ENCODE peak calls at places on chromosomes 4 and X, in six cellular contexts. K is HT1080; P is mucosa of gallbladder; F is hypothalamus; C is stimulated activated naive B cell treated with anti-CD40 and anti-IgM and Interleukin-4, amounts not matched to agents 10 μg/mL and 1 μg/mL and 100 μg/mL, for 72 hours; Q is KG1. J is an unnamed sample.

GRCh38 chr4:81743731-81744465 is 272.2 kb upstream of the RASGEF1B start:
- DNase-seq in Q (no peak), F (no peak), K (no peak), C (no peak), P (no peak), J (no peak)

GRCh38 chr4:112416464-112416863 is 99.5 kb downstream of the NEUROG2 start:
- DNase-seq in K (peak; percentile 21), C (no peak), P (no peak), F (no peak), Q (no peak), J (peak; percentile 9)

GRCh38 chr4:26866781-26867180 is 6.1 kb downstream of the STIM2 start:
- DNase-seq in C (no peak), F (no peak), Q (no peak), K (no peak), P (no peak), J (no peak)

GRCh38 chr4:70706516-70706915 is 15.2 kb upstream of the RUFY3 start:
- DNase-seq in K (peak; percentile 11), Q (no peak), F (no peak), C (no peak), P (no peak), J (no peak)

GRCh38 chr4:15376594-15376993 is 51.2 kb upstream of the C1QTNF7 start:
- DNase-seq in K (peak; percentile 18), F (no peak), P (no peak), C (no peak), Q (no peak), J (no peak)

GRCh38 chr4:100086766-100087431 is 103.4 kb downstream of the DDIT4L start:
- DNase-seq in C (no peak), F (no peak), P (no peak), Q (no peak), K (no peak), J (no peak)

GRCh38 chr4:55996611-55997010 is 47.9 kb downstream of the CEP135 start:
- DNase-seq in P (no peak), F (no peak), C (no peak), K (no peak), Q (no peak), J (no peak)

GRCh38 chrX:48493890-48494364 is 14.9 kb upstream of the PORCN start:
- DNase-seq in P (no peak), C (no peak), F (peak; percentile 23), K (no peak), Q (no peak), J (no peak)

GRCh38 chr4:138184881-138185280 is 57.3 kb downstream of the SLC7A11 start:
- DNase-seq in P (no peak), K (no peak), F (no peak), Q (no peak), C (no peak), J (no peak)

GRCh38 chr4:56049428-56050212 is 100.9 kb downstream of the CEP135 start:
- DNase-seq in P (peak; percentile 11), C (no peak), K (peak; percentile 44), Q (peak; percentile 52), F (peak; percentile 19), J (peak; percentile 7)

GRCh38 chrX:44062842-44063241 is 89.7 kb upstream of the NDP start:
- DNase-seq in Q (no peak), F (no peak), P (no peak), C (no peak), K (peak; percentile 75), J (peak; percentile 6)

GRCh38 chr4:166143227-166143626 is 270.2 kb downstream of the TLL1 start:
- DNase-seq in K (peak; percentile 96), F (no peak), Q (no peak), C (no peak), P (no peak), J (peak; percentile 96)

GRCh38 chrX:136295380-136295779 is 5.4 kb upstream of the ADGRG4 start:
- DNase-seq in C (no peak), P (no peak), F (no peak), Q (no peak), K (no peak), J (no peak)

GRCh38 chrX:56120242-56120641 is 111.9 kb upstream of the KLF8 start:
- DNase-seq in C (no peak), K (no peak), F (no peak), Q (no peak), P (no peak), J (no peak)

GRCh38 chr4:152935661-152936445 is at the start of gene FHDC1:
- DNase-seq in F (no peak), P (peak; percentile 73), C (no peak), Q (no peak), K (no peak), J (no peak)

GRCh38 chr4:39045791-39046221 is 13.6 kb upstream of the TMEM156 start:
- DNase-seq in C (no peak), K (peak; percentile 68), F (no peak), P (no peak), Q (no peak), J (no peak)

GRCh38 chr4:40395908-40396806 is 61.0 kb downstream of the CHRNA9 start:
- DNase-seq in K (peak; percentile 20), C (no peak), F (no peak), P (peak; percentile 85), Q (no peak), J (peak; percentile 54)

GRCh38 chrX:3939967-3940610 is 226.6 kb upstream of the PRKX start:
- DNase-seq in C (no peak), K (no peak), F (no peak), Q (no peak), P (no peak), J (no peak)

GRCh38 chrX:134932528-134933217 is 58.1 kb upstream of the SMIM10 start:
- DNase-seq in Q (no peak), C (no peak), P (no peak), K (peak; percentile 75), F (no peak), J (peak; percentile 6)

GRCh38 chr4:53589511-53589910 is 1.8 kb downstream of the LNX1 start:
- DNase-seq in Q (no peak), K (no peak), C (no peak), P (no peak), F (no peak), J (no peak)

GRCh38 chrX:41351923-41352322 is 18.0 kb downstream of the DDX3X start:
- DNase-seq in C (no peak), F (no peak), K (no peak), Q (no peak), P (no peak), J (no peak)

GRCh38 chr4:172573899-172574298 is 594.7 kb upstream of the GALNT7 start:
- DNase-seq in F (no peak), Q (no peak), K (peak; percentile 60), C (no peak), P (no peak), J (peak; percentile 34)

GRCh38 chr4:176065365-176066249 is at the start of gene WDR17:
- DNase-seq in P (peak; percentile 89), Q (no peak), K (peak; percentile 79), F (peak; percentile 94), C (peak; percentile 88), J (peak; percentile 94)

GRCh38 chr4:58606303-58606702 is 1496.1 kb upstream of the IGFBP7 start:
- DNase-seq in F (no peak), C (no peak), Q (no peak), K (no peak), P (no peak), J (no peak)

GRCh38 chrX:97556359-97556758 is 672.7 kb downstream of the RPA4 start:
- DNase-seq in C (no peak), P (no peak), F (no peak), K (no peak), Q (no peak), J (no peak)

GRCh38 chrX:13468096-13468495 is 101.3 kb upstream of the EGFL6 start:
- DNase-seq in Q (no peak), C (no peak), K (no peak), P (no peak), F (no peak), J (no peak)

GRCh38 chr4:184313058-184313709 is 95.5 kb upstream of the ENPP6 start:
- DNase-seq in P (no peak), C (no peak), F (no peak), K (no peak), Q (no peak), J (no peak)

GRCh38 chr4:158667651-158668198 is 4.0 kb downstream of the C4orf46 start:
- DNase-seq in Q (no peak), K (peak; percentile 30), F (no peak), P (no peak), C (no peak), J (peak; percentile 20)

GRCh38 chr4:44760142-44760898 is 34.0 kb upstream of the GNPDA2 start:
- DNase-seq in P (no peak), F (no peak), K (peak; percentile 32), Q (no peak), C (no peak), J (peak; percentile 59)